ENCODE peak calls at places on chromosome 2, in seven cellular contexts. Q is adrenal gland, S is left lung, V is left ventricle myocardium inferior, X is Panc1, G is HCT116, L is psoas muscle. B is an unnamed sample.
A peak's percentile ranks its signal among the peaks of the same experiment; 100 is the strongest.

GRCh38 chr2:239817011-239817490 is 208.1 kb downstream of the NDUFA10 start:
- DNase-seq in L (no peak), Q (peak; percentile 9), G (no peak), S (no peak), V (no peak), X (no peak), B (no peak)

GRCh38 chr2:1564506-1564905 is 151.2 kb downstream of the TPO start:
- DNase-seq in V (peak; percentile 48), G (no peak), Q (peak; percentile 2), X (no peak), L (no peak), S (peak; percentile 59), B (peak; percentile 46)

GRCh38 chr2:221203138-221203537 is 369.0 kb downstream of the EPHA4 start:
- DNase-seq in Q (no peak), S (no peak), X (no peak), V (no peak), L (no peak), G (no peak), B (no peak)

GRCh38 chr2:144402282-144402681 is 117.6 kb downstream of the ZEB2 start:
- DNase-seq in L (peak; percentile 39), G (no peak), V (peak; percentile 33), X (no peak), S (peak; percentile 56), Q (no peak), B (no peak)

GRCh38 chr2:6845312-6845711 is 20.4 kb downstream of the CMPK2 start:
- DNase-seq in V (no peak), S (no peak), X (no peak), G (no peak), L (no peak), Q (no peak), B (no peak)

GRCh38 chr2:169301596-169302330 is 60.6 kb downstream of the LRP2 start:
- DNase-seq in X (no peak), S (no peak), L (no peak), V (no peak), Q (no peak), G (no peak), B (no peak)

GRCh38 chr2:101779190-101779589 is 81.7 kb downstream of the MAP4K4 start:
- DNase-seq in Q (no peak), V (no peak), X (no peak), L (no peak), S (no peak), G (no peak), B (no peak)

GRCh38 chr2:237467447-237468179 is 19.4 kb upstream of the MLPH start:
- DNase-seq in Q (no peak), G (no peak), X (no peak), V (no peak), L (no peak), S (no peak), B (no peak)

GRCh38 chr2:15797231-15797945 is 143.0 kb upstream of the MYCN start:
- DNase-seq in X (no peak), V (no peak), L (no peak), Q (no peak), S (no peak), G (no peak), B (no peak)

GRCh38 chr2:182444806-182445205 is 18.0 kb upstream of the PDE1A start:
- DNase-seq in S (no peak), Q (no peak), L (no peak), G (no peak), X (no peak), V (no peak), B (no peak)

GRCh38 chr2:71068218-71069035 is at the start of gene NAGK:
- DNase-seq in V (peak; percentile 95), X (peak; percentile 90), L (peak; percentile 99), S (peak; percentile 99), Q (peak; percentile 96), G (peak; percentile 82), B (peak; percentile 93)

GRCh38 chr2:2570360-2570759 is 239.3 kb upstream of the MYT1L start:
- DNase-seq in S (peak; percentile 53), G (no peak), V (no peak), L (peak; percentile 26), Q (no peak), X (no peak), B (no peak)

GRCh38 chr2:2570871-2571270 is 239.8 kb upstream of the MYT1L start:
- DNase-seq in L (peak; percentile 32), G (no peak), Q (no peak), X (no peak), S (no peak), V (no peak), B (no peak)

GRCh38 chr2:2573205-2573604 is 242.1 kb upstream of the MYT1L start:
- DNase-seq in V (no peak), X (no peak), S (no peak), Q (no peak), G (no peak), L (peak; percentile 16), B (no peak)

GRCh38 chr2:2572393-2573204 is 241.5 kb upstream of the MYT1L start:
- DNase-seq in G (no peak), S (no peak), L (no peak), V (no peak), Q (no peak), X (no peak), B (no peak)

GRCh38 chr2:2571301-2572198 is 240.5 kb upstream of the MYT1L start:
- DNase-seq in S (no peak), L (peak; percentile 21), V (no peak), G (no peak), Q (no peak), X (no peak), B (no peak)
- H3K9me3 ChIP-seq in S (no peaks in the 10 kb centered on the region), L (no peaks in the 10 kb centered on the region), V (no peaks in the 10 kb centered on the region), G (peaks cover 12% of the 10 kb centered on the region), Q (no peaks in the 10 kb centered on the region), X (no peaks in the 10 kb centered on the region), B (peaks cover 2% of the 10 kb centered on the region)

GRCh38 chr2:88177556-88177955 is 7.4 kb downstream of the THNSL2 start:
- DNase-seq in L (no peak), G (no peak), Q (peak; percentile 48), V (no peak), S (no peak), X (no peak), B (no peak)

GRCh38 chr2:88172882-88173281 is 2.7 kb downstream of the THNSL2 start:
- DNase-seq in Q (no peak), V (no peak), S (no peak), L (no peak), X (no peak), G (no peak), B (no peak)

GRCh38 chr2:88179228-88179679 is 9.1 kb downstream of the THNSL2 start:
- DNase-seq in L (no peak), Q (no peak), V (no peak), X (no peak), G (no peak), S (no peak), B (no peak)

GRCh38 chr2:88180594-88181240 is 10.6 kb downstream of the THNSL2 start:
- DNase-seq in X (no peak), L (no peak), V (no peak), S (no peak), G (no peak), Q (no peak), B (no peak)

DNA sequence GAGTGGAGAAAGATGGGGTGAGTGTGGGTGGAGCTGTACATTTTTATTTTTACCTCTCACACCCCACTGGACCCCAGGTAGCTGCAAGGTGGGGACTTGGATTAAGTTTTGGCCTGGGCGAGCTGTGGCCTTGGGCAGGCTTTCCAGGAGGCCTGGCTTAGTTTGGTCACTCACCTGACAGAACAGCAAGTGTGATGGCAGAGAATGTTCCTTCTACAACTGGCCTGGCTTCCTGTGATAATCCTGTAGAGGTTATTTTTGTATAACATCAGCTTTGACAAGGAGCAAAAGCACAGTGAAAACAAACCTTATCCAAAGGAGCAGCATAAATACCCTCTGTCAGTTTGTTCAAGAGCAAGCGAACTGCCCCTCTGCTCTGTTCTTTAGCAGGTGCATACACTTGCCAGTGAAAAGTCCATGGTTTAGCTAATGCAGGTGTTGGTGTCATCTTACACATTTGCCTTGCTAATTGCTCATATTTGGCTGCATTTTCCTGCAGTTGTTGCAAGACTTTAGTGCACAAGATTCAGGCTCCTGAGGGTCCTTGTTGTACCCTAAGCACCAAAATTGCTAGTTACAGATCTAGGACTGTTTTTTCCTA is 6.3 kb downstream of the THNSL2 start:
- DNase-seq in Q (no peak), S (no peak), L (no peak), X (no peak), G (no peak), V (no peak), B (no peak)
- TF ChIP-seq CTCF in Q (no peak), S (no peak), L (no peak), X (no peak), G (no peak), V (no peak), B (no peak)

GRCh38 chr2:118841828-118842461 is 5.5 kb downstream of the EN1 start:
- DNase-seq in G (no peak), S (no peak), V (no peak), X (no peak), Q (no peak), L (no peak), B (no peak)
- H3K27me3 ChIP-seq in G (no peaks in the 10 kb centered on the region), S (peaks cover 100% of the 10 kb centered on the region), V (peaks cover 100% of the 10 kb centered on the region), X (peaks cover 4% of the 10 kb centered on the region), Q (peaks cover 96% of the 10 kb centered on the region), L (peaks cover 67% of the 10 kb centered on the region), B (peaks cover 95% of the 10 kb centered on the region)

GRCh38 chr2:42775186-42775585 is 11.3 kb upstream of the OXER1 start:
- DNase-seq in S (no peak), L (no peak), V (no peak), Q (no peak), G (no peak), X (no peak), B (no peak)

GRCh38 chr2:42775812-42776211 is 11.9 kb upstream of the OXER1 start:
- DNase-seq in L (no peak), S (no peak), X (no peak), V (no peak), Q (no peak), G (no peak), B (no peak)

GRCh38 chr2:42783511-42783910 is 8.9 kb downstream of the HAAO start:
- DNase-seq in V (no peak), S (no peak), G (no peak), L (no peak), X (no peak), Q (no peak), B (no peak)

GRCh38 chr2:42781204-42781603 is 11.2 kb downstream of the HAAO start:
- DNase-seq in X (no peak), L (no peak), Q (no peak), G (no peak), S (no peak), V (no peak), B (no peak)

DNA sequence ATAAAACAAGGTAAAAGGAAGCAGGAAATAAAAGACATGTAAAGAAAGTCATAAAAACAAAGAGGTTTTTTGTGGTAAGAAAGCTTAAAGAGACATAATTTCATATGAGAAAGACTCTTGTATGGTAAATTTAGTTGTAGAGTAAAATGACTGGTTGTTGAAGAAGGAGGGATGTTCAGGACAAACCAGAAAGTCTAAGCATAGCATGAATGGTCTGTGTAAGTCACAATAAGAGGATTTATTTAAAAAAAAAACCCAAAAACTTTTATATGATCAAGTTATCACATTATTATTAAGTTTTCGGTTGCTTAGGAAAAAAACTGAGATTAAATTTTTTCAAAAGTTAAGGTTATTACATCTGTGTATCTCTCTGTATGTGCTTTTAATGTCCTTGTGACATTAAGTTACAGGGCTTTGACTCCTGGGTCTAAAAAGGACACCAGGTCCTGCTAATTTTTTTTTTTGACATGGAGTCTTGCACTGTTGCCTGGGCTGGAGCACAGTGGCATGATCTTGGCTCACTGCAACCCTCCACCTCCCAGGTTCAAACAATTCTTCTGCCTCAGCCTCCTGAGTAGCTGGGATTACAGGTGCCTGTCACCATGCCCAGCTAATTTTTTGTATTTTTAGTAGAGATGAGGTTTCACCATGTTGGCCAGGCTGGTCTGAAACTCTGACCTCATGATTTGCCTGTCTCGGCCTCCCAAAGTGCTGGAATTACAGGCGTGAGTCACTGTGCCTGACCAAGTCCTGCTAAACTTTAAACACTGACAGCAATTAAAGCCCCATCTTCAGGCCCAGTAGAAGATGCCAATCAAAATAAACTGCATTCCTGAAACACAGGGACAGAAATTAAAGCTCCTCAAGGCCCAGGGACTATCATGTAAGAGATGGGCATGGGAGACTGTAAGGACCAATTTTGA is 14.2 kb upstream of the OXER1 start:
- DNase-seq in L (no peak), X (no peak), V (no peak), S (no peak), G (no peak), Q (no peak), B (no peak)
- H3K9me3 ChIP-seq in L (no peaks in the 10 kb centered on the region), X (peaks cover 3% of the 10 kb centered on the region), V (no peaks in the 10 kb centered on the region), S (no peaks in the 10 kb centered on the region), G (peaks cover 5% of the 10 kb centered on the region), Q (no peaks in the 10 kb centered on the region), B (peaks cover 3% of the 10 kb centered on the region)

B was measured in RWPE2.